ENCODE peak calls at places on chromosomes 3 and 15, in six cellular contexts. A is cardiac muscle cell, C is PC-3, N is BE2C, H is A549, D is left ventricle myocardium inferior. V is an unnamed sample.

GRCh38 chr15:85030301-85031049 is 48.8 kb downstream of the PDE8A start:
- DNase-seq in A (no peak), C (peak), N (no peak), H (no peak), D (no peak), V (no peak)

GRCh38 chr3:30696403-30696819 is 90.0 kb downstream of the TGFBR2 start:
- DNase-seq in A (peak), C (no peak), N (no peak), H (no peak), D (peak), V (no peak)

GRCh38 chr3:120745466-120745865 is 2.9 kb downstream of the GTF2E1 start:
- DNase-seq in A (no peak), C (no peak), N (no peak), H (no peak), D (no peak), V (no peak)

GRCh38 chr3:37861540-37862051 is at the start of gene CTDSPL:
- DNase-seq in A (peak), C (peak), N (peak), H (peak), D (peak), V (peak)

GRCh38 chr3:179943097-179943880 is 93.4 kb downstream of the PEX5L start:
- DNase-seq in A (no peak), C (no peak), N (no peak), H (no peak), D (no peak), V (no peak)

GRCh38 chr3:28376424-28376823 is 27.8 kb upstream of the AZI2 start:
- DNase-seq in A (no peak), C (no peak), N (no peak), H (no peak), D (no peak), V (no peak)

GRCh38 chr15:80234883-80235282 is 17.1 kb downstream of the CTXND1 start:
- DNase-seq in A (peak), C (peak), N (peak), H (peak), D (no peak), V (no peak)

GRCh38 chr15:40844543-40844981 is 714 bp downstream of the SPINT1 start:
- DNase-seq in A (no peak), C (peak), N (no peak), H (no peak), D (peak), V (no peak)

GRCh38 chr15:58221591-58222241 is 83.5 kb downstream of the AQP9 start:
- DNase-seq in A (peak), C (peak), N (peak), H (peak), D (no peak), V (no peak)

GRCh38 chr15:51082246-51082645 is 12.5 kb downstream of the TNFAIP8L3 start:
- DNase-seq in A (no peak), C (no peak), N (no peak), H (no peak), D (no peak), V (no peak)

GRCh38 chr3:8713901-8714759 is 19.5 kb upstream of the CAV3 start:
- DNase-seq in A (peak), C (no peak), N (no peak), H (peak), D (no peak), V (no peak)
- TF ChIP-seq CTCF in A (peak), C (peak), N (no peak), H (peak), D (peak), V (no peak)

GRCh38 chr3:27325419-27325818 is 43.8 kb downstream of the NEK10 start:
- DNase-seq in A (no peak), C (no peak), N (no peak), H (peak), D (no peak), V (no peak)
- TF ChIP-seq CTCF in A (peak), C (peak), N (no peak), H (no peak), D (no peak), V (no peak)

DNA sequence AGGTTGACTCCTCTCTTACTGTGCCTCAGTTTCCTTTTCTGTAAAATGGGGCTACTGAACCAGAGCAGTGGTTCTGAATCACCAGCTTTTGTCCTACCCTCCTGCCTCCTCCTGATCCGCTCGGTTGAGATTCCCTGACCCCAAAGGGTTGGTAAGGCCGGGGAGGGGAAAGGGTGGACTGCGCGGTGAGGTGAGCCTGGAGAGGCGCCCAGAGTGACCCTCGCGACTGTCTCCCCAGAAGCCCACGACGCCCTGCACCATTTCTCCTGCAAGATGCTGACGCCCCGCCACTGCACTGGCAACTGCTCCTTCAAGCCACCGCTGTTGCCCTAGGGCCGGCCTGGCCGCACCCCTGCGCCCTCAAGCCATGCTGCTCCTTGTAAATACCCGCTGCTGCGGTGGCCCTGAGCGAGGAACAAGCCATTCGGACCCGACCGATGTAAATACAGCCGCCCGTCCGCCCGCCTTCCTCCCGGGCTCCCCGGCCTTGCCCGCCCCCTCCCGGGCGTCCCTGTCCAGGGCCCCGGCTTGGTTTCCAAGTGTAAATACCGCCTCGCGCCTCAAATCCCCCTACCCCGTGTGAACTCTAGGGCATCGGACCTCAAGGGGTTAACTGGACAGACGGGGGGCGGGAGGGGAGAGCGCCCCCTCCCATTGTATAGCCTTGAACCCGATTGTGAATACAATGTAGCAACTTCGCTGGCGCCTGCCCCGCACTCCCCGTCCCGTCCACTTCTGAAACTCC is 6.2 kb downstream of the RNU6-1 start:
- DNase-seq in A (peak), C (peak), N (peak), H (peak), D (no peak), V (no peak)
- TF ChIP-seq CTCF in A (peak), C (peak), N (peak), H (peak), D (peak), V (peak)

DNA sequence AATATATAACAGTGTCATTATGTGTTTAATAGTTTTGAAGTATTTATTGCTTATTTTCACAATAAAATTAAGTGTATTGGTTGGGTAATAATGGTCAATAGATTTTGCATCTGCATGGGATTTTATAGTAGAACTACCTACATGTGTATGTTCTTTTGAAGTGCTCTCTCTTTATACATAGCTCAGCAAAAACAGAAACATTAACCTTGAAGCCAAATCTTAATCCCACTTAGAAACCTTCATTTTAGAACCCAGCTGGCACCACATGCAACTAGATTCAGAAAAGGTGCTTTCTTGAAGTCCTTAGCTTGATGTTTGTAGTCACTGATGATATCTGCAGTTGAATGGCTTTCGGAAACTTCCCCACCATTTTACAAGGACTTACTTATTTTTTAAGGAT is 146.9 kb upstream of the IL12A start:
- DNase-seq in A (no peak), C (no peak), N (no peak), H (no peak), D (no peak), V (no peak)
- TF ChIP-seq CTCF in A (no peak), C (no peak), N (no peak), H (no peak), D (no peak), V (no peak)

GRCh38 chr15:77107531-77108355 is 36.8 kb upstream of the TSPAN3 start:
- DNase-seq in A (peak), C (peak), N (peak), H (peak), D (peak), V (no peak)
- TF ChIP-seq CTCF in A (peak), C (peak), N (peak), H (peak), D (peak), V (peak)

GRCh38 chr3:57961828-57962447 is 46.3 kb upstream of the FLNB start:
- DNase-seq in A (no peak), C (peak), N (no peak), H (no peak), D (no peak), V (no peak)
- TF ChIP-seq CTCF in A (peak), C (peak), N (peak), H (peak), D (no peak), V (peak)

GRCh38 chr15:52218816-52219215 is 27.6 kb upstream of the GNB5 start:
- DNase-seq in A (no peak), C (no peak), N (no peak), H (no peak), D (no peak), V (no peak)

GRCh38 chr15:52214553-52214952 is 23.4 kb upstream of the GNB5 start:
- DNase-seq in A (no peak), C (no peak), N (no peak), H (no peak), D (no peak), V (no peak)

GRCh38 chr15:52208306-52208946 is 17.2 kb upstream of the GNB5 start:
- DNase-seq in A (peak), C (peak), N (peak), H (peak), D (peak), V (peak)

GRCh38 chr15:52217186-52217585 is 26.0 kb upstream of the GNB5 start:
- DNase-seq in A (peak), C (peak), N (peak), H (peak), D (no peak), V (no peak)

GRCh38 chr15:52213206-52213605 is 22.0 kb upstream of the GNB5 start:
- DNase-seq in A (no peak), C (no peak), N (no peak), H (no peak), D (no peak), V (no peak)
- TF ChIP-seq CTCF in A (no peak), C (no peak), N (no peak), H (no peak), D (no peak), V (no peak)

GRCh38 chr3:51319271-51319670 is 65.8 kb upstream of the MANF start:
- DNase-seq in A (no peak), C (no peak), N (no peak), H (no peak), D (no peak), V (no peak)
- TF ChIP-seq CTCF in A (no peak), C (no peak), N (no peak), H (no peak), D (no peak), V (no peak)

DNA sequence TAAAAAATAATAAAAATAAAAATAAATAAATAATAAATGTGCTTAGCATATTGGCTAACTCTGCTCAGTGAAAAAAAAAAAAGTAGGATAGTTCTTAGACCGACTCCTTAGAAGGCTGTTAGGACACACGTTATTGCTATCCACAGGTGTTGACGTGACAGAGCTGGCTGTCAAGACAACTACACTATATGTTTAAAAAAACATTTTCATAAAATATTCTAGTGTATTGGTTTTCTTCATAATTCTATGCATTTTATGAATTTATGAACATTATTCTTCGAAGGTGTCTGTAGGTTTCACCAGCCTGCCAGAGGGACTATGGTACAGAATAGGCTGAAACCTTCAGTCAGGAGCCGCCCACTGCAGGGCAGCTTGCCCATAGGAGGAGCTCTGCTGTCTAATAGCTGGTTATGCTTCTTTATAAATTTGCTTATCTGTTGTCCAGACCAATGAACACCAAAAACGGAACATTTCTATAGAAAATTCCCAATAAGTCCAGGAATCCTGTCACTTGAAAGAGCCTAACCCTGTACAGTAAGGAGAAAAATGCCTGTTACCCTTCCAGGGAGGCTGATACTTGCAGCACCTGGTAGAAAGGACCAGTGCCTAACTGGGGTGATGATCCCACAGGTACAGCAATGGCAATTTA is 9.1 kb downstream of the TM4SF1 start:
- DNase-seq in A (no peak), C (peak), N (no peak), H (no peak), D (no peak), V (no peak)
- TF ChIP-seq CTCF in A (no peak), C (peak), N (peak), H (peak), D (no peak), V (no peak)